ENCODE peak calls at places on chromosomes 7 and 10, in six cellular contexts. P, U, I, Y, H and C are unnamed samples.

GRCh38 chr7:139300390-139300789 is 40.7 kb upstream of the FMC1 start:
- DNase-seq in P (no peak), U (no peak), I (no peak), Y (no peak), H (no peak), C (no peak)

GRCh38 chr7:68176974-68177373 is 1180.3 kb downstream of the TYW1 start:
- DNase-seq in P (peak), U (peak), I (peak), Y (no peak), H (peak), C (peak)

GRCh38 chr10:13685885-13686284 is 99.1 kb downstream of the PRPF18 start:
- DNase-seq in P (no peak), U (no peak), I (no peak), Y (no peak), H (no peak), C (no peak)

GRCh38 chr10:27611209-27611608 is 107.1 kb downstream of the RAB18 start:
- DNase-seq in P (no peak), U (no peak), I (no peak), Y (no peak), H (no peak), C (peak)

GRCh38 chr10:51876528-51876927 is 177.1 kb upstream of the CSTF2T start:
- DNase-seq in P (no peak), U (no peak), I (no peak), Y (no peak), H (no peak), C (no peak)

GRCh38 chr7:128030999-128031681 is at the start of gene LRRC4:
- DNase-seq in P (no peak), U (no peak), I (peak), Y (no peak), H (no peak), C (no peak)

GRCh38 chr10:84163992-84164391 is 9.6 kb upstream of the GPR15LG start:
- DNase-seq in P (no peak), U (no peak), I (no peak), Y (no peak), H (no peak), C (no peak)

GRCh38 chr7:76165973-76166403 is 35.7 kb upstream of the SRRM3 start:
- DNase-seq in P (no peak), U (no peak), I (no peak), Y (no peak), H (no peak), C (no peak)

GRCh38 chr7:30594055-30594539 is 581 bp upstream of the GARS1 start:
- DNase-seq in P (peak), U (peak), I (peak), Y (peak), H (peak), C (peak)

GRCh38 chr10:131095109-131095580 is 216.4 kb downstream of the TCERG1L start:
- DNase-seq in P (no peak), U (no peak), I (no peak), Y (no peak), H (no peak), C (no peak)

GRCh38 chr10:131093795-131094366 is 217.6 kb downstream of the TCERG1L start:
- DNase-seq in P (no peak), U (no peak), I (no peak), Y (no peak), H (no peak), C (no peak)

GRCh38 chr10:131096031-131096430 is 215.5 kb downstream of the TCERG1L start:
- DNase-seq in P (no peak), U (no peak), I (no peak), Y (no peak), H (no peak), C (no peak)

GRCh38 chr10:131093346-131093745 is 218.2 kb downstream of the TCERG1L start:
- DNase-seq in P (no peak), U (no peak), I (no peak), Y (no peak), H (no peak), C (no peak)

DNA sequence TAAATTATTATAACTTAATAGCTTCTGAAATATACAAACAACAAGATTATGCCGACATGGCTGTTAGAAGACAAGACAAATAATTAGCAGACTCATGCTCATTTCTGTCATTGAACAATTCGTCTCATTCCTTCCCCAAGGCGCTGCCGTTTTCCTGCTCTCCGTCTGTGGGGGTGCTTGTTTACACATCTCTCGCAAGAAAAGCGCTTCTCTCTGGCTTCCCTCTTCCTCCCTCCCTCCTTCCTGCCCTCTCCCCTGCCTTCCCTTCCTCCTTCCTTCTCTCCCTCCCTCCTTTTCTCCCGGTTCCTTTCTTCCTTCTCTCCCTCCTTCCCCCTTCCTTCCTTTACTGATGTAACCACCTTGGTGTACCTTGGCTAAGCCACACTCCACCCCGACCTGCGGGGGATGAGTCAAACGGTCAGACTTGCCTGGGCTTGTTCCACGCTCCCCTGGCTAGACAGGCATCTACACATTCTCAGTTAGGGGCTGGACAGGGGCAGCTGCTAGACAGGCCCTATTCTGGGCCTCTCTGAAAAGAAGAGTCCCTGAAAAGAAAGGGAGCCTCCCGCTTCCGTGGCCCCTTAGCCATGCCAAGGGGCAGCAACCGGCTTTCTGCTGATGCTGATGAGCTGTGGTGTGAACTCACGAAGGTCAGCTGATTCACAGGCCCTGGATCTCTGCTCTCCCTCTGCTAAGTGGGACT is 217.0 kb downstream of the TCERG1L start:
- DNase-seq in P (no peak), U (no peak), I (no peak), Y (no peak), H (no peak), C (no peak)
- TF ChIP-seq CHD2 in P (no peak), U (no peak), I (no peak), Y (no peak), H (no peak), C (no peak)

DNA sequence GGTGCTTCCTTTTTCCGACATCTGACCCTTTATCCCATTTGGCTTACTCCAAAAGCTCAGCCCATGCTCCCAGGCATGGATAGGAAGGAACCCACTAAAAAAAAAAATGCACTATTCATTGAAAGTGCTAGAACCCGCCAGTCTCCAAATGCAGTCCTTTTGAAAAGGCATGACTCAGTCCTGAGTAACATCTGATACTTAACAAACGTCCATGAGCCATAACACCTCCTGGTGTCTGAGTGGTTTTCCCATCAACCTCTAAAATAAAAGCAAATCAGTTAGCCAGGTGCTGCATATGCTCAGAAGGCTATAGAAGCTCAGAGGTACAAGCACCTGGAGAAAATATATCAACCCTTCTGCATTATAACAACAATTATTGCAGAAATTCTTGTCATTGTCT is 45.0 kb upstream of the CACUL1 start:
- DNase-seq in P (no peak), U (no peak), I (no peak), Y (no peak), H (no peak), C (no peak)
- TF ChIP-seq CHD2 in P (no peak), U (no peak), I (no peak), Y (no peak), H (no peak), C (no peak)

GRCh38 chr10:71985542-71986250 is 21.5 kb downstream of the CHST3 start:
- DNase-seq in P (no peak), U (no peak), I (no peak), Y (peak), H (no peak), C (no peak)
- TF ChIP-seq CHD2 in P (no peak), U (no peak), I (no peak), Y (no peak), H (no peak), C (no peak)

GRCh38 chr10:128058106-128058745 is 68.0 kb downstream of the MKI67 start:
- DNase-seq in P (no peak), U (no peak), I (no peak), Y (no peak), H (no peak), C (no peak)
- TF ChIP-seq CHD2 in P (no peak), U (no peak), I (no peak), Y (no peak), H (no peak), C (no peak)

GRCh38 chr10:102283890-102284289 is 38.6 kb downstream of the GBF1 start:
- DNase-seq in P (no peak), U (no peak), I (no peak), Y (no peak), H (no peak), C (no peak)
- TF ChIP-seq CHD2 in P (no peak), U (no peak), I (no peak), Y (no peak), H (no peak), C (no peak)

DNA sequence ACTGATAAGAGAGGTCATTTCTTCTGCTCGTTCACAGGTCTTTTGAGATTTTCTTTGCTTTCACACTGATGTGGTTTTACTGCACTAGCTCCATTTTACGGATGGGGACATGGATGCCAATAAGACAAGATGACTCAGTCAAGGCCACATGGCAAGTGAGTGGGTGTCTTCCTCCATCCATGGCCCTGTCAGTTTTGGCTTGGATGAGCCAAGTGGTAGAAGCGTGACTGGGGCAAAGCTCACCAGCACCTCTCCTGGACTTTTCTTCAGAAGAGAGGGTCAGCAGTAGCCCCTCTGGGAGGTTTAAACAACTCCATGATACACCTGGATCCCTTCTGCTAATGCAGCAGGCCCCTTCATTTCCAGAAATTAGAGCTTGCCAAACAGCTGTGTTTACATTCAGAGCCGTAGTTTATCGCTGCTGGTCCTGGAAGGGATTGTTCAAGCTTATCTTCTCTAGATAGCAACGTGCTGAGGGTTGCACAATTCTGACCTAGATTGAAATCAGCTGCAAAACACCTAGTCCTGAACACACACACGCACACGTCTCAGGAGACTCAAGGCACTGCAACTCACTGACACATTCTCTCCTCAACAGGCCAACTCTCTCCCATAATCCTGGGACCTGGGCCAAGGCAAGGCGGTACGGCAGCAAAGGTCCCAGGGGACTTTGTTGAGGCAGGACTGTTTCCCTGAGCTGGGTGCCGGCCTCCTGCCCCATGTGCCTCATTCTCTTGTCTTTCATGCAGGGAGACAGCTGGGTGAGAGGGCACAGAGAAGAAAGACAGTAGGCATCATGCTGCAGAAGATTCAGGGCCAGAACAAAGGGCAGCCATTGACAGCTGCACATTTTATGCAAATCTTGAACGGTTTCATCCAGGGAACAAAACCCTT is 14.2 kb upstream of the PDCD4 start:
- DNase-seq in P (no peak), U (peak), I (no peak), Y (peak), H (peak), C (peak)
- TF ChIP-seq CHD2 in P (no peak), U (no peak), I (no peak), Y (no peak), H (no peak), C (no peak)

GRCh38 chr7:108660465-108660864 is 90.8 kb downstream of the DNAJB9 start:
- DNase-seq in P (peak), U (peak), I (peak), Y (no peak), H (no peak), C (no peak)
- TF ChIP-seq CHD2 in P (no peak), U (no peak), I (no peak), Y (no peak), H (no peak), C (no peak)

GRCh38 chr10:87987206-87987605 is 123.8 kb downstream of the PTEN start:
- DNase-seq in P (no peak), U (no peak), I (no peak), Y (no peak), H (no peak), C (no peak)
- TF ChIP-seq CHD2 in P (no peak), U (no peak), I (no peak), Y (no peak), H (no peak), C (no peak)

GRCh38 chr10:44936314-44936975 is 23.2 kb upstream of the RASSF4 start:
- DNase-seq in P (no peak), U (no peak), I (no peak), Y (no peak), H (peak), C (no peak)

GRCh38 chr10:44933922-44934321 is 22.8 kb downstream of the TMEM72 start:
- DNase-seq in P (no peak), U (no peak), I (no peak), Y (no peak), H (peak), C (no peak)

GRCh38 chr10:44934416-44935200 is 23.5 kb downstream of the TMEM72 start:
- DNase-seq in P (no peak), U (no peak), I (no peak), Y (no peak), H (peak), C (no peak)

GRCh38 chr10:44935961-44936285 is 23.7 kb upstream of the RASSF4 start:
- DNase-seq in P (no peak), U (no peak), I (no peak), Y (no peak), H (no peak), C (no peak)

DNA sequence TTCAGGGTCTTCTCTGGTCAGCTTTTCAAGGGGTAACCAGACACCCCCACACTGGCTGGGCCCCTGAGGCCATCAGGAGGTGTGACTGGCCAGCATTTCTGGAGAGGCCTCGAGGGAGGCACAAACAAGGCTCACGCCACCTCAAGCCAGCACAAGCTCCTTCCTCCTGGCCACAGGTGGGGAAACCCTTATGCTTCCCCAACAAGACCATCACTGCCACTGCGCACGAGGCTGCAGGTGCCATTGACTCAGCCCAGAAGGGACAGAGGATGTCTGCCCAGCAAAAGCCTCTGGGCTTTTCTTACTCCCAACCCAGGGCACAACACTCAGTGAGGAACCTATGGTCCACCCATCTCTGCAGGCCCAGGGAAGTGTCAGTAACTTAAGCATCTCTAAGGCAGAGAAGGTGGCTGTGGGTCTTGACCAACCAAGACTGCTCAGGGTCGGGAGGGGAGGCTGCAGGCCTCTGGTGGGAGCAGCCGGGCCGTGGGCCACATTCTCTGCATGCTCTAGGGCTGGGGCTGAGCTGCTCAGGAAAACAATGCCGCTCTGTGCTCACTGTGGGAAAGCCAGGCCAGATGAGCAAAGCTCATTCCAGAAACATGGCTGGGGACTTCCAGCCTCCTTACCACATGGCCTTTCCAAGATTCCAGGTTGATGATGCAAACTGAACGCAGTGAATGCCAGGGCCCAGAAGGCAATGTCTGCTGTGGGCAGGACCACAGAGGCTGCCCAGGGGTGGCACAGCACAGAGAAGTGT is 24.2 kb upstream of the RASSF4 start:
- DNase-seq in P (no peak), U (no peak), I (no peak), Y (no peak), H (peak), C (peak)
- TF ChIP-seq CHD2 in P (no peak), U (no peak), I (no peak), Y (no peak), H (no peak), C (no peak)